ENCODE peak calls at places on chromosomes 11 and 22, in four cellular contexts. M is K562, T is endothelial cell of umbilical vein, X is IMR-90. G is an unnamed sample.

GRCh38 chr11:46972343-46972742 is 35.8 kb downstream of the CSTPP1 start:
- DNase-seq in M (no peak), T (no peak), X (no peak), G (no peak)

GRCh38 chr11:12079726-12080556 is 30.4 kb upstream of the MICAL2 start:
- DNase-seq in T (peak), X (peak), M (no peak), G (no peak)

GRCh38 chr11:2108675-2109481 is 30.3 kb downstream of the IGF2 start:
- DNase-seq in X (no peak), M (no peak), T (no peak), G (no peak)

GRCh38 chr11:126352934-126353801 is 2.3 kb upstream of the ST3GAL4 start:
- DNase-seq in X (peak), T (peak), M (peak), G (peak)

GRCh38 chr22:46788426-46789168 is 26.1 kb downstream of the TBC1D22A start:
- DNase-seq in T (no peak), X (no peak), M (no peak), G (no peak)

GRCh38 chr22:32826537-32826936 is 25.0 kb downstream of the TIMP3 start:
- DNase-seq in M (no peak), T (no peak), X (no peak), G (no peak)

GRCh38 chr11:2465201-2466068 is 20.6 kb downstream of the KCNQ1 start:
- DNase-seq in M (no peak), X (no peak), T (no peak), G (no peak)

GRCh38 chr11:69089258-69089657 is 40.5 kb downstream of the TPCN2 start:
- DNase-seq in X (peak), M (no peak), T (peak), G (no peak)

GRCh38 chr11:10926801-10927200 is 68.9 kb upstream of the ZBED5 start:
- DNase-seq in T (no peak), M (no peak), X (peak), G (no peak)

GRCh38 chr22:31346255-31346732 is at the start of gene PATZ1:
- DNase-seq in T (peak), X (peak), M (peak), G (no peak)

DNA sequence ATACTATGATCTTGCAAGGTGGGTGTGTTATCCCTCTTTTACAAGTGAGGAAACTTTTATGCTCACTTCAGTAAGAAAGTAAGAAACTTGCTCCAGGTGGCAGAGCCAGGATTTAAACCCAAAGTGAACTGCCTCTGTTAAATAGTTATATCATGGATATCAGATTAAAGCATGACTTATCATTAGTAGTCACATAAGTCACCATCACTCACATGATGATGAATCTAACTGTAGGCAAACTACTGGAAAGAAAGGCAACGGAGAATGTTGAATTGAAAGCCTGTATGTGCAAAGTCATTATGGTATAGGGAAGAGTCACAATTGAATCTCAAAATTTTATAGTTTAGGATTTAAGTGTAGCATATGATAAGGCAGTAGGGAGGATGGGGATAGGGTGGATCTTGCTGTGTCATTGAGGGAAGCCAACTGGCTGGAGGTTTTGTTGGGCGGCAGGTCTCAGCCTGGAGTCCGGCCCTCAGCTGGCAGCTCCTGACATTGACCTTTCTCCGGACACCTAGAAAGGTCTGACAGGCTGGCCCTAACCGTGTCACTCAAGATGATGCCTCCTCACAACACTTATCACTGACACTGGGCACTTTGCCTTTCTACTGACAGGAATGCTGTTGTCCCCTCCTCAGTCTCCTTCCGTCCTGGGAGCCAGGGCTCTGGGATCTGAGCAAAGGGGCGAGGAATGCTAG is 98.3 kb downstream of the EMSY start:
- DNase-seq in X (peak), M (peak), T (no peak), G (no peak)
- TF ChIP-seq FOS in X (no peak), M (no peak), T (no peak), G (no peak)

GRCh38 chr22:50175191-50175461 is 4.6 kb downstream of the PANX2 start:
- DNase-seq in X (no peak), M (no peak), T (no peak), G (no peak)

GRCh38 chr22:50175921-50176849 is 5.7 kb downstream of the PANX2 start:
- DNase-seq in M (no peak), X (no peak), T (no peak), G (no peak)

GRCh38 chr22:50173983-50174355 is 3.4 kb downstream of the PANX2 start:
- DNase-seq in T (no peak), M (no peak), X (no peak), G (no peak)

GRCh38 chr22:50173221-50173982 is 2.9 kb downstream of the PANX2 start:
- DNase-seq in T (no peak), X (no peak), M (no peak), G (no peak)

DNA sequence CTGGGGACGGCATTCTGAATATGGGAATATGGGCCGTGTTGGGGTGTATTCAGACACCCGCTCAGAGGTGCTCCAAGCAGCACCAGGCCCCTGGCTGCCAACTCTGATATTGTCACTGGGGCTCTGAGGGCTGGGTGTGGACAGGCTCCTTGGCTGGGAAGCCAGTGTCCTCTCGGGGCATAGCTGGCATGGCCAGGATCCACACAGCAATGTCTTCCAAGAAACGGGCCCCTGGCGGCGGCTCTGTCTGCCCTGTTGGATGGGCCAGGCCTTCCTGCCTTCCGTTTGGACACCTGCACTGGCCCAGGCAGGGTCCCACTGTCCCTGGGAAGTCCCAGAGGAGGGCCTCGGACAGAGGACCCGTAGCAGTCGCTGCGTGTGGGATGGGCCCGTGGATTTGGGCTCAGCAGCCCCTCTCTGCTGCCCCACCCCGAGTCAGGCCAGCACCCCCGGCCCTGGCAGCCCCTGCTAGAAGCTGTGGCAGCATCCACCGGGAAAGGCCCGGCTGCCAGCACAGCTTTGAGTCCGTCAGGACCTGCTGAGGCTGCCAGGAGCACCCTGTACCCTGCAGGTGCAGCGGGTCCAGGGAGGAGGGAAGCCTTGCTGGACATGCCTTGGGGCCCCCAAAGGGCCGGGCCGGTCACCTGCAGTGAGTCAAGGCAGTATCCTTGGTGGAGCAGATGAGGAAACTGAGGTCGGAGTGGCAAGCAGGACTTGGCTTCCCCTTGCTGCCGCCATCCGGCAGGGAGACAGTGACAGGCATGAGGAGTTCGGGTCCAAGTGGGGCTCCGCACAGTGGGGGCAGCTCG is 4.1 kb downstream of the PANX2 start:
- DNase-seq in M (no peak), T (no peak), X (no peak), G (no peak)
- TF ChIP-seq FOS in M (no peak), T (no peak), X (no peak), G (no peak)

GRCh38 chr11:73958521-73959141 is 7.8 kb downstream of the DNAJB13 start:
- DNase-seq in X (no peak), M (no peak), T (no peak), G (no peak)

GRCh38 chr11:73957654-73958361 is 7.0 kb downstream of the DNAJB13 start:
- DNase-seq in T (no peak), M (no peak), X (no peak), G (no peak)

GRCh38 chr11:73962097-73962705 is 11.4 kb downstream of the DNAJB13 start:
- DNase-seq in T (no peak), M (no peak), X (no peak), G (no peak)

GRCh38 chr11:73961321-73961720 is 10.5 kb downstream of the DNAJB13 start:
- DNase-seq in X (peak), M (no peak), T (no peak), G (no peak)

GRCh38 chr11:73956876-73957653 is 6.2 kb downstream of the DNAJB13 start:
- DNase-seq in T (no peak), M (no peak), X (no peak), G (no peak)
- TF ChIP-seq FOS in T (no peak), M (no peak), X (no peak), G (no peak)

GRCh38 chr22:50713571-50714056 is 24.4 kb upstream of the ACR start:
- DNase-seq in T (no peak), M (no peak), X (no peak), G (no peak)
- TF ChIP-seq FOS in T (no peak), M (no peak), X (no peak), G (no peak)

GRCh38 chr11:26467506-26467905 is 104.6 kb downstream of the MUC15 start:
- DNase-seq in X (no peak), T (no peak), M (no peak), G (no peak)
- TF ChIP-seq FOS in X (no peak), T (no peak), M (no peak), G (no peak)

GRCh38 chr22:35601743-35602633 is 15.1 kb downstream of the MB start:
- DNase-seq in X (peak), T (no peak), M (no peak), G (no peak)
- TF ChIP-seq FOS in X (peak), T (no peak), M (no peak), G (no peak)